ENCODE peak calls at places on chromosomes 11 and 22, in five cellular contexts. R is NCI-H446, U is B cell, X is M059J, S is caudate nucleus. F is an unnamed sample.

GRCh38 chr11:111185259-111185658 is 60.3 kb upstream of the POU2AF2 start:
- DNase-seq in U (no peak), S (no peak), R (no peak), X (peak), F (peak)

GRCh38 chr11:19511413-19512183 is 201.0 kb upstream of the NAV2 start:
- DNase-seq in X (no peak), S (peak), U (no peak), R (peak), F (no peak)

GRCh38 chr11:68935516-68936357 is 32.0 kb downstream of the IGHMBP2 start:
- DNase-seq in S (no peak), R (no peak), X (no peak), U (peak), F (peak)

GRCh38 chr22:20953668-20954500 is 13.2 kb upstream of the AIFM3 start:
- DNase-seq in R (no peak), S (no peak), U (no peak), X (no peak), F (no peak)

GRCh38 chr11:8292351-8292750 is 28.7 kb upstream of the LMO1 start:
- DNase-seq in R (no peak), S (no peak), U (no peak), X (no peak), F (no peak)

GRCh38 chr11:11207428-11207827 is 145.6 kb downstream of the CSNK2A3 start:
- DNase-seq in R (no peak), S (no peak), X (no peak), U (no peak), F (no peak)

GRCh38 chr11:86499723-86500129 is 125.0 kb downstream of the CCDC81 start:
- DNase-seq in S (no peak), R (no peak), U (no peak), X (no peak), F (no peak)

GRCh38 chr22:42655693-42656092 is 6.5 kb upstream of the CYB5R3 start:
- DNase-seq in R (no peak), U (peak), X (no peak), S (no peak), F (peak)

GRCh38 chr11:29159552-29160465 is 857.0 kb downstream of the KCNA4 start:
- DNase-seq in X (peak), R (peak), S (no peak), U (no peak), F (peak)

GRCh38 chr22:50473088-50473487 is 1.7 kb downstream of the SBF1 start:
- DNase-seq in X (no peak), S (no peak), U (no peak), R (no peak), F (peak)

GRCh38 chr22:41286639-41287091 is 678 bp upstream of the RANGAP1 start:
- DNase-seq in U (peak), R (no peak), X (no peak), S (no peak), F (no peak)

GRCh38 chr11:67238894-67239794 is 27.1 kb upstream of the GRK2 start:
- DNase-seq in U (no peak), X (peak), S (no peak), R (no peak), F (no peak)

GRCh38 chr22:30887418-30887817 is 81.2 kb downstream of the MORC2 start:
- DNase-seq in U (no peak), R (no peak), S (no peak), X (no peak), F (no peak)

GRCh38 chr11:62922653-62923371 is 1.6 kb upstream of the CHRM1 start:
- DNase-seq in S (no peak), U (peak), X (no peak), R (no peak), F (peak)

GRCh38 chr11:117827521-117828511 is 3.3 kb upstream of the FXYD2 start:
- DNase-seq in U (peak), R (no peak), X (no peak), S (no peak), F (no peak)

F was measured in GM13976.